ENCODE peak calls at places on chromosomes 5 and 9, in nine cellular contexts. B is A549, R is K562, O is SK-N-SH, K is HCT116, H is GM23338, X is GM12878, E is HL-60, G is HepG2. C is an unnamed sample.

GRCh38 chr5:16547200-16547842 is 69.5 kb downstream of the RETREG1 start:
- DNase-seq in X (no peak), O (no peak), G (no peak), B (no peak), H (no peak), K (no peak), E (no peak), R (no peak), C (no peak)

GRCh38 chr5:125541085-125541484 is 794.6 kb upstream of the ZNF608 start:
- DNase-seq in O (no peak), E (no peak), K (no peak), B (no peak), G (no peak), X (no peak), R (no peak), H (no peak), C (no peak)

GRCh38 chr5:149724130-149724850 is 5.8 kb upstream of the PPARGC1B start:
- DNase-seq in K (no peak), X (peak; percentile 43), B (no peak), O (no peak), R (no peak), H (no peak), E (no peak), G (no peak), C (no peak)

GRCh38 chr9:4301971-4302427 is 2.1 kb upstream of the GLIS3 start:
- DNase-seq in B (peak; percentile 28), E (no peak), X (no peak), K (no peak), O (no peak), R (no peak), G (no peak), H (no peak), C (no peak)

GRCh38 chr5:143016777-143017374 is 246.7 kb downstream of the ARHGAP26 start:
- DNase-seq in E (no peak), O (peak; percentile 30), B (no peak), K (no peak), G (no peak), H (peak; percentile 72), R (peak; percentile 17), X (no peak), C (no peak)

GRCh38 chr5:163705983-163706771 is 200.8 kb downstream of the MAT2B start:
- DNase-seq in H (no peak), O (no peak), B (no peak), X (no peak), R (no peak), G (no peak), K (no peak), E (no peak), C (no peak)

GRCh38 chr5:172830876-172831662 is 3.0 kb upstream of the ERGIC1 start:
- DNase-seq in B (no peak), R (no peak), O (no peak), X (no peak), E (no peak), G (no peak), H (no peak), K (no peak), C (no peak)

GRCh38 chr5:16372493-16372892 is 93.1 kb downstream of the ZNF622 start:
- DNase-seq in E (no peak), R (no peak), K (no peak), O (no peak), B (no peak), X (no peak), H (no peak), G (no peak), C (no peak)

GRCh38 chr9:113530022-113530635 is 66.6 kb downstream of the RGS3 start:
- DNase-seq in H (no peak), R (no peak), E (no peak), B (no peak), O (no peak), G (no peak), X (no peak), K (no peak), C (no peak)

GRCh38 chr9:113530942-113531341 is 67.4 kb downstream of the RGS3 start:
- DNase-seq in X (no peak), B (no peak), H (no peak), K (no peak), G (no peak), E (no peak), R (no peak), O (no peak), C (no peak)

GRCh38 chr9:113532809-113533190 is 69.3 kb downstream of the RGS3 start:
- DNase-seq in X (no peak), H (no peak), B (no peak), K (no peak), E (no peak), R (no peak), O (no peak), G (no peak), C (no peak)

GRCh38 chr9:113533335-113534225 is 70.1 kb downstream of the RGS3 start:
- DNase-seq in O (no peak), B (no peak), E (no peak), X (no peak), H (peak; percentile 20), G (no peak), R (no peak), K (no peak), C (no peak)

DNA sequence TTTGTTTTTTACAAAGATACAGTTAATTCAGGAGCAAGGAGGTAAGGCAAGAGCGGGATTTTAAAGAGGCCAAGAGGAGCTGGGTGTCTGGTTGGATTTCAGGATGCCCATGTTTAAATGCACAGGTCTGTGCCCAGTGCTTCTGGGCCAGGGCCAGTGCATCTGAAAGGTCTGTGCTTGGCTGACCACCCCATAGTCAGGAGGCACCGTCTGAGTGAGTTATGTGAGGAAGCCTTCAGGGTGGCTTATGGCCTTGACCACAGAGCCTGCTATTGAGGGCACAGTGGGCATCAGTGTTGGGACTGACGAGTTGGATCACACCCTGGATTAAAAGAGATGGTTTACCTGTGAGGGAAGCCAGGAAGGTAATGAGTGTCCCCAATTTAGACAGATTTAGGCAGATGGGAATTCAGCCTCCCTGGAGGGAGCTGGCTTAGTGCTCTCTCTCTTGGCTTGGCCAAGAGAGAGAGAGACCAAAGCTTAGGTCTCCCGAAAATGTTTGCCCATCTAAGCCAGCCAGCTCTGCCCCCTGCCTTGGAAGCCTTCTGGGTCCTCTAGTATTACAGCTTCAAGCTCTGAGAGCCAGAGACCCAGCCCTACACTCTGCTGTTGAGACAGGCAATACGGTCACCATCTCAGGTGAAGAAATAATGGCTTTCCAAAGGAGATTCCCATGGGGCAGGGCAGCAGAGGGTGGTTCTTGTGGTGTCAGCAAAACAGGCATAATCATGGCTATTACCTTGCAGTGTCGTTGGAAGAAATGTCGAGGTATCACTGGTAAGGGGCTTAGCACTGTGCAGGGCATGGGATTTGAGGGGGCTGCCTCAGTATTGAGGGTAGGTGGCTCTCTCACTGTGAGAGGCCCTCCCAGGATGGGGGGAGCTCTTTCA is 68.6 kb downstream of the RGS3 start:
- DNase-seq in G (no peak), K (no peak), O (no peak), H (no peak), B (no peak), X (no peak), R (no peak), E (no peak), C (no peak)
- TF ChIP-seq REST in G (no peak), K (no peak), O (no peak), H (no peak), B (no peak), X (no peak), R (no peak), E (no peak), C (no peak)

GRCh38 chr5:109410389-109411174 is 808 bp upstream of the PJA2 start:
- DNase-seq in R (peak; percentile 57), G (no peak), K (peak; percentile 43), X (no peak), H (peak; percentile 82), E (peak; percentile 28), O (peak; percentile 48), B (peak; percentile 43), C (no peak)
- TF ChIP-seq REST in R (no peak), G (no peak), K (no peak), X (no peak), H (no peak), E (no peak), O (no peak), B (no peak), C (no peak)

DNA sequence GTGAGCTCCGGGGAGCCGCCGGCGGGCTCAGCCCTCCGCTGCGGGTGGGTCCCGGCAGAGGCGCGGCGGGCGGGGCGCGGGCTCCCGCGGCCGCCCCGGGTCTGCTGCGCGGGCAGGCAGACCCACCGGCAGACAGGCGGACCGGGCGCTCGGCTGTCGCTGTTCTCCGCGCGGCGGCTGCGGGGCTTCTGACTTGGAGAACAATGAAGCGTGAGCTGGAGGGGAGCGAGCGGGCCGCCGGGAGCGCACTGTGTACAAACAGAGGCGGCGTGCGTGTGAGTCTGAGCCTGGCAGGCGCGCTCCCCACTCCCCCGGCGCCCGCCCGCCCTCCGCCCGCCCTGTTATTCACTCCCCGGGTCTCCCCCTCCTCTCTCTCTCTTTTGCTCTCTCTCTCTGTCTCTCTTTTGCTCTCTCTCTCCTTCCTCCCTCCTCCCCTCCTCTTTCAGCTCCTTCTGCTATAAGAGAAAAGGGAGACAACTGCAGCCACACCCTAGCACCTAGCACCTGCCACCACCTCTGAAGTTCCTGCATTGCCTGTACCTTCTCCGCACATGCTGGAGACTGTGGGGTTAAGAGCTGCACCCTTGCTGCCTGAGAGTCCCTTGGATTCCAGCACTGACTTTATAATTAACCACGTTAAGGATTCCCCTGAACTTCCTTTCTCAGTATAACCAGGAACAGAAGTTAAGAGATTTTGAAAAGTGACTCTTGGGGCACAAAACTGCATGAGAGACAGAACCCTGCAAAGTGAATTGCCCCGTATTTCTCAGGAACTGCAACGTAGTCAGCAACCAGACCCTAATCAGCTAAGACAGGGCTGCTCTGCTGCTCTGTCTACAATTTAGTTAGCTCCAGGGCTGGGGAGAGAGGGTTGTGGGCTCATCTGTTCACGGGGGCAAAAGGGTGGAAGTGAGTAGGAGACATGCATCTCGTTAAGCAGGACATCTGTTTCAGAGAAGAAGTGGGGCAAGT is at the start of gene EDIL3:
- DNase-seq in K (no peak), X (no peak), G (no peak), O (peak; percentile 62), B (no peak), R (no peak), H (peak; percentile 82), E (no peak), C (no peak)
- TF ChIP-seq REST in K (no peak), X (no peak), G (no peak), O (no peak), B (no peak), R (no peak), H (no peak), E (no peak), C (no peak)

GRCh38 chr9:77827104-77827784 is 179.1 kb upstream of the GNA14 start:
- DNase-seq in G (peak; percentile 16), E (peak; percentile 36), X (peak; percentile 21), O (no peak), H (no peak), R (peak; percentile 43), K (no peak), B (no peak), C (no peak)

GRCh38 chr9:77829440-77829839 is 181.3 kb upstream of the GNA14 start:
- DNase-seq in E (no peak), K (no peak), X (no peak), R (no peak), G (no peak), H (no peak), O (no peak), B (no peak), C (no peak)

GRCh38 chr9:77833686-77834429 is 185.7 kb upstream of the GNA14 start:
- DNase-seq in R (no peak), E (no peak), G (no peak), K (no peak), X (no peak), H (no peak), B (no peak), O (no peak), C (no peak)

GRCh38 chr9:77832647-77833046 is 184.5 kb upstream of the GNA14 start:
- DNase-seq in H (no peak), B (no peak), R (no peak), X (no peak), O (no peak), E (no peak), K (no peak), G (no peak), C (no peak)

GRCh38 chr9:77830618-77831285 is 182.6 kb upstream of the GNA14 start:
- DNase-seq in B (no peak), K (no peak), O (no peak), H (no peak), E (no peak), X (no peak), G (no peak), R (no peak), C (no peak)
- TF ChIP-seq REST in B (no peak), K (no peak), O (no peak), H (no peak), E (no peak), X (no peak), G (no peak), R (no peak), C (no peak)

C was measured in Panc1.